ENCODE peak calls at places on chromosomes 12 and 14, in seven cellular contexts. D is H1, X is HepG2, Z is SK-N-SH, G is GM12878, W is K562, P is HCT116. A is an unnamed sample.

GRCh38 chr14:24441485-24441884 is 1.1 kb downstream of the SDR39U1 start:
- DNase-seq in D (no peak), Z (no peak), W (no peak), P (no peak), G (no peak), X (no peak), A (no peak)

GRCh38 chr12:55001198-55001827 is 16.8 kb upstream of the TESPA1 start:
- DNase-seq in Z (no peak), G (no peak), W (no peak), P (no peak), D (no peak), X (no peak), A (no peak)

GRCh38 chr14:69316449-69317391 is 56.8 kb downstream of the GALNT16 start:
- DNase-seq in D (peak), P (no peak), G (no peak), Z (no peak), X (no peak), W (no peak), A (peak)

GRCh38 chr12:57627504-57628279 is 5.3 kb downstream of the B4GALNT1 start:
- DNase-seq in G (no peak), Z (peak), P (no peak), X (no peak), W (no peak), D (peak), A (no peak)

GRCh38 chr12:118371354-118372282 is 1.1 kb downstream of the TAOK3 start:
- DNase-seq in G (no peak), X (no peak), W (peak), P (no peak), Z (peak), D (peak), A (no peak)

GRCh38 chr12:114697741-114698565 is 14.0 kb upstream of the TBX3 start:
- DNase-seq in W (no peak), X (no peak), G (no peak), P (no peak), Z (no peak), D (peak), A (no peak)

GRCh38 chr14:22996823-22997301 is 13.1 kb downstream of the C14orf93 start:
- DNase-seq in Z (peak), D (no peak), G (no peak), X (no peak), W (peak), P (no peak), A (no peak)

GRCh38 chr14:61396694-61397093 is 75.3 kb downstream of the PRKCH start:
- DNase-seq in D (no peak), Z (no peak), W (no peak), G (no peak), X (no peak), P (no peak), A (no peak)

GRCh38 chr14:99837822-99838221 is 44.6 kb downstream of the EML1 start:
- DNase-seq in D (no peak), P (no peak), G (no peak), W (no peak), Z (no peak), X (no peak), A (no peak)

GRCh38 chr12:42085596-42085995 is 59.1 kb downstream of the GXYLT1 start:
- DNase-seq in X (no peak), D (no peak), G (no peak), P (no peak), W (peak), Z (no peak), A (no peak)

GRCh38 chr14:67583711-67584644 is 16.1 kb downstream of the PIGH start:
- DNase-seq in X (peak), G (no peak), D (no peak), P (peak), W (peak), Z (peak), A (peak)

GRCh38 chr12:52907092-52907810 is 2.4 kb upstream of the KRT8 start:
- DNase-seq in W (peak), X (peak), Z (peak), G (no peak), D (no peak), P (no peak), A (peak)

GRCh38 chr12:49777800-49778748 is 36.7 kb downstream of the TMBIM6 start:
- DNase-seq in G (no peak), W (peak), D (peak), P (peak), Z (no peak), X (peak), A (peak)

GRCh38 chr12:570949-571794 is 92.1 kb downstream of the NINJ2 start:
- DNase-seq in W (peak), G (no peak), Z (no peak), D (peak), P (peak), X (peak), A (peak)

GRCh38 chr14:32998433-32998832 is 59.8 kb downstream of the NPAS3 start:
- DNase-seq in X (no peak), G (no peak), Z (no peak), W (no peak), D (no peak), P (no peak), A (peak)

GRCh38 chr14:64195194-64195593 is 99.0 kb downstream of the ESR2 start:
- DNase-seq in P (no peak), Z (no peak), W (no peak), D (no peak), G (peak), X (no peak), A (no peak)

GRCh38 chr14:91048676-91049075 is 11.8 kb downstream of the RPS6KA5 start:
- DNase-seq in X (no peak), P (no peak), W (no peak), Z (no peak), G (no peak), D (no peak), A (no peak)

GRCh38 chr12:110109037-110109836 is 14.9 kb upstream of the IFT81 start:
- DNase-seq in G (no peak), D (no peak), P (no peak), X (peak), Z (peak), W (no peak), A (no peak)

GRCh38 chr14:33475623-33476022 is 475.3 kb downstream of the EGLN3 start:
- DNase-seq in Z (peak), D (peak), W (no peak), X (peak), G (no peak), P (no peak), A (peak)

DNA sequence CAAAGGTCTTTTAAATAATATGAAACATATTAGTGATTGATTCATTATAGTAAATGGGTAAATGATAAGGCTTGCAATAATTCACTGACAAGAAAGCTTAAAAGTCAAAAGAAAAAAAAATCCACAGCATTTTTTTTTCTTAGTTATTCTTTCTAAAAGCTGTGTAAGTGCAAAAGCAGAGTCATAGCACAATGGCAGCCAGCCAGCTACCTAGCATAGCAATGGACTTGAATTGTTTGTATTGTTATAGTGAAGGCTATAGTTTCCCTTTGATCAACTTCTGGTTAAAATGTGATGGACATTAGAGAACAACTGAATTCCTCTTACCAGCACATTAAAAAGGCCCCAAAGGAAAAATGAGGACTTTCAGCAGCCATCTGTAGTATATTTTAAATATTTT is 232.1 kb downstream of the NAV3 start:
- DNase-seq in G (no peak), P (no peak), W (no peak), X (peak), D (no peak), Z (no peak), A (no peak)
- TF ChIP-seq JUND in G (no peak), P (no peak), W (no peak), X (no peak), D (no peak), Z (no peak), A (no peak)

DNA sequence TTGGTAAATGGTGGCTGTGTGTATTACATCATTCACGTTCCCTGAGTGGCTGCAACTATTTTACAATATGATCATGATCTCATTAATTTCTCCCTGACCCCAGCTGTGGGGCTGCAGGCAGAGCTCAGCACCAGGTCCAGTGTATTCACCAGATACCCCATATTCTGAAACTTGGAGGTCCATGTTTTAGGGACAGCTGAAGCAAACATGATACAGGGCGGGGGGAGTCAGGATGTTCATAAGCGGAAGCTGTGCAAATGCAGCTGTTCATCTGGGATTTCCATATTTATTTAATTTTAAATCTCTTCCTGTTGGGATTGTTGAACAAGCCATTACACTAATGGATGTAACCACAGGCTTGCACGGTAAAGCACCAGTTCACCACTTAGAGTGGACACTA is 106.4 kb downstream of the CCDC60 start:
- DNase-seq in X (no peak), Z (no peak), D (no peak), W (no peak), P (no peak), G (no peak), A (no peak)
- TF ChIP-seq JUND in X (no peak), Z (no peak), D (no peak), W (no peak), P (no peak), G (no peak), A (no peak)

GRCh38 chr14:34912182-34912581 is 37.0 kb upstream of the BAZ1A start:
- DNase-seq in P (no peak), Z (no peak), D (no peak), X (peak), W (peak), G (no peak), A (no peak)
- TF ChIP-seq JUND in P (no peak), Z (no peak), D (no peak), X (no peak), W (no peak), G (no peak), A (no peak)

GRCh38 chr14:37888234-37888633 is 292.8 kb downstream of the TTC6 start:
- DNase-seq in P (no peak), D (no peak), Z (no peak), W (no peak), X (no peak), G (no peak), A (no peak)

GRCh38 chr14:37894463-37894862 is 299.0 kb downstream of the TTC6 start:
- DNase-seq in W (no peak), D (no peak), Z (no peak), X (no peak), P (no peak), G (no peak), A (no peak)

GRCh38 chr14:37890095-37890494 is 294.7 kb downstream of the TTC6 start:
- DNase-seq in X (no peak), D (no peak), Z (no peak), G (no peak), P (no peak), W (no peak), A (no peak)

DNA sequence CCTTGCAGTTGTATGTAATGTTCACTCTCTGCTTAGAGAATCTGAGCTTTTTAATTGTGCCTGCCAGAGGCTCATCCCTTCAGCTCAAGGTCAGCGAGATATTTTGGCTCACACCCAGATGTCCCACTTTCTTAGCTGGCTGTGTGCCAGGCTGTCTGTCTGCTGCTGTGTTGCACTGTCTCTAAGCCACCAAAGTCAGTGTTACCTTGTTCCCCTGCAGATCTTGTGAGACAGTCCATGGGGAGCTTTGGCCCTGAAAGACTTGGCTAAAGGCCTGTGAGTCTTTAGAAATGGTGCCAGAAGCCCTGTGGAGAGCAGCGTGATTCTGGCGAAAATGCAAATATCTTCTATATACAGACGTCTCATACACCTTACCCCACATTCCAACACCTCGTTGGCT is 293.7 kb downstream of the TTC6 start:
- DNase-seq in G (no peak), D (no peak), Z (no peak), W (peak), P (no peak), X (peak), A (no peak)
- TF ChIP-seq JUND in G (no peak), D (no peak), Z (no peak), W (no peak), P (no peak), X (no peak), A (no peak)

GRCh38 chr12:61536525-61536924 is 723.7 kb upstream of the USP15 start:
- DNase-seq in D (no peak), W (no peak), X (no peak), P (no peak), G (no peak), Z (no peak), A (no peak)

GRCh38 chr12:61536117-61536516 is 724.1 kb upstream of the USP15 start:
- DNase-seq in Z (no peak), X (no peak), P (no peak), D (no peak), G (no peak), W (no peak), A (no peak)

DNA sequence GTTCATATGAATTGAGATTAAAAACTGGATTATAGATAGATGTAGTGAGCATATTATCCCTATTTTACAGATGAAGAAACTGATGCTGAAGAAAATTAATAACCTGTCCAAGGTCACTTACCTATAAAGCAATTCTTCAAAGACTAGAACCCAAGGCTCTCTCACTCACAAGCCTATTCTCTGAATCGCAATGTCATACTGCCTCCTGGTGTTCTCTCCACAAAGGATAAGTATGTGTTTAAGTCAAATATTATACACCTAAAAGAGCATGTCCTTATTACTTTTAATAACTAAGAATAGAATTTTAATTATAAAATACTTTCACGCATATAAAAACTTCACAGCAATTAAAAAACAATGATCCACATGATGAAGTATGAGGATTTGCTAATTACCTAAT is 721.3 kb upstream of the USP15 start:
- DNase-seq in W (no peak), X (no peak), P (peak), Z (no peak), D (no peak), G (no peak), A (no peak)
- TF ChIP-seq JUND in W (no peak), X (no peak), P (no peak), Z (no peak), D (no peak), G (no peak), A (no peak)

GRCh38 chr12:6532927-6533652 is 1.2 kb upstream of the GAPDH start:
- DNase-seq in Z (peak), P (no peak), G (no peak), D (peak), W (peak), X (peak), A (peak)

GRCh38 chr12:6532051-6532926 is 2.0 kb upstream of the GAPDH start:
- DNase-seq in G (no peak), Z (peak), D (peak), W (peak), X (peak), P (peak), A (peak)

GRCh38 chr12:6534158-6534913 is at the start of gene GAPDH:
- DNase-seq in W (peak), Z (peak), X (peak), G (peak), D (peak), P (peak), A (peak)

GRCh38 chr12:6534914-6535696 is 788 bp downstream of the GAPDH start:
- DNase-seq in W (peak), D (peak), Z (peak), X (peak), G (no peak), P (no peak), A (peak)

GRCh38 chr12:6533653-6534157 is 612 bp upstream of the GAPDH start:
- DNase-seq in W (peak), P (peak), D (peak), G (no peak), Z (peak), X (peak), A (peak)
- TF ChIP-seq JUND in W (peak), P (no peak), D (no peak), G (no peak), Z (no peak), X (no peak), A (no peak)

GRCh38 chr14:83988274-83988673 is 1541.7 kb upstream of the FLRT2 start:
- DNase-seq in G (no peak), D (no peak), X (no peak), Z (no peak), W (no peak), P (no peak), A (peak)
- TF ChIP-seq JUND in G (no peak), D (no peak), X (no peak), Z (no peak), W (no peak), P (no peak), A (no peak)

DNA sequence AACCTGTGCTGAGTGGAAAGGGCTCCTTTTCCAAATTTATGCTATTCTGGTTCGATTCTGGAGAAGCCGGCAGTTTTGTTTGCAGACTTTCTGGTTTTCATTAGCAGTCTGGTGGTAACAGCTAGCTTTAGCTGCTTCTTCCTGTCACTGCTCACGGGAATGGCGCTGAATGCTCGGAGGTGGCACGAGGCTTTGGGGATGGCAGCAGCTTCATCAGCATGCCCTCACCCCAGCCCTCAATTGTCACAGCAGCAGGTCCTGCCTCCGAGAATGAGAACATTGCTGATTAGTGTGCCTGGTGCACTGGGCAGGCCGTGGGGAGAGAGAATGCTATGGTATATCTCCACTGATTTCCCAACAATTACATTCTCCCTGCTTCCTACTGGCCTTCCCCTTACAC is 73.6 kb downstream of the SAMD4A start:
- DNase-seq in X (no peak), Z (no peak), D (no peak), G (no peak), W (no peak), P (no peak), A (no peak)
- TF ChIP-seq JUND in X (no peak), Z (no peak), D (no peak), G (no peak), W (no peak), P (no peak), A (no peak)

A was measured in T47D.